ENCODE peak calls at places on chromosomes 6 and 20, in nine cellular contexts. Q is psoas muscle, Z is WTC11, L is astrocyte, T is kidney epithelial cell, B is bronchial epithelial cell, Y is GM12865, O is mesothelial cell of epicardium, K is heart left ventricle. H is an unnamed sample.
A peak's percentile ranks its signal among the peaks of the same experiment; 100 is the strongest.

GRCh38 chr6:158040051-158040803 is 58.6 kb downstream of the SYNJ2 start:
- DNase-seq in B (peak; percentile 96), T (peak; percentile 96), Y (peak; percentile 82), Z (no peak), Q (no peak), L (peak; percentile 100), O (no peak), K (no peak), H (no peak)

GRCh38 chr6:73942581-73942980 is 246.6 kb downstream of the CD109 start:
- DNase-seq in Y (peak; percentile 3), Q (no peak), Z (peak; percentile 34), K (no peak), O (no peak), B (peak; percentile 31), T (peak; percentile 10), L (peak; percentile 12), H (no peak)

GRCh38 chr6:1796706-1797529 is 187.2 kb downstream of the FOXC1 start:
- DNase-seq in K (no peak), T (no peak), Z (no peak), L (no peak), Q (no peak), Y (peak; percentile 75), B (no peak), O (no peak), H (no peak)

GRCh38 chr6:1477432-1478090 is 88.2 kb downstream of the FOXF2 start:
- DNase-seq in K (no peak), Q (no peak), Z (no peak), B (peak; percentile 83), Y (no peak), L (peak; percentile 85), O (no peak), T (no peak), H (no peak)

GRCh38 chr20:3233131-3233990 is 5.6 kb downstream of the SLC4A11 start:
- DNase-seq in L (no peak), Q (no peak), T (no peak), Y (no peak), O (no peak), K (no peak), Z (no peak), B (no peak), H (no peak)

GRCh38 chr6:129744201-129744879 is 34.4 kb upstream of the ARHGAP18 start:
- DNase-seq in T (peak; percentile 79), Q (no peak), L (peak; percentile 92), Y (peak; percentile 19), Z (no peak), O (no peak), K (no peak), B (peak; percentile 78), H (no peak)

GRCh38 chr6:163897669-163898068 is 483.2 kb downstream of the QKI start:
- DNase-seq in T (no peak), L (peak; percentile 24), O (no peak), Q (no peak), K (no peak), Z (no peak), Y (no peak), B (no peak), H (no peak)

GRCh38 chr20:33282991-33283555 is at the start of gene BPIFB1:
- DNase-seq in Q (no peak), T (no peak), K (no peak), Z (no peak), Y (no peak), O (no peak), B (no peak), L (no peak), H (no peak)

GRCh38 chr6:133093957-133094356 is 147.2 kb upstream of the EYA4 start:
- DNase-seq in Q (no peak), T (no peak), L (no peak), K (no peak), B (peak; percentile 20), Z (no peak), O (no peak), Y (no peak), H (no peak)

GRCh38 chr6:157221049-157221816 is 102.1 kb downstream of the TMEM242 start:
- DNase-seq in Y (peak; percentile 80), L (peak; percentile 39), T (no peak), Q (peak; percentile 83), B (peak; percentile 85), Z (peak; percentile 87), K (peak; percentile 92), O (peak; percentile 81), H (peak; percentile 78)

GRCh38 chr20:32013326-32013725 is 3.1 kb downstream of the CCM2L start:
- DNase-seq in Q (no peak), L (no peak), B (no peak), Y (no peak), K (no peak), O (no peak), Z (no peak), T (no peak), H (no peak)

GRCh38 chr20:1933465-1933870 is 38.3 kb downstream of the SIRPA start:
- DNase-seq in Q (peak; percentile 76), T (no peak), Y (no peak), O (no peak), Z (no peak), B (no peak), L (peak; percentile 48), K (no peak), H (peak; percentile 87)

GRCh38 chr6:167115054-167115453 is 7.8 kb upstream of the CCR6 start:
- DNase-seq in T (no peak), Z (peak; percentile 23), Y (no peak), K (no peak), Q (no peak), L (no peak), B (no peak), O (no peak), H (no peak)
- TF ChIP-seq CTCF in T (no peak), Z (no peak), Y (peak; percentile 21), K (no peak), Q (no peak), L (no peak), B (no peak), O (no peak), H (no peak)

GRCh38 chr20:63280929-63281545 is 8.4 kb downstream of the ARFGAP1 start:
- DNase-seq in T (no peak), L (no peak), O (no peak), B (no peak), Q (peak; percentile 8), Z (peak; percentile 67), K (no peak), Y (no peak), H (no peak)
- TF ChIP-seq CTCF in T (peak; percentile 52), L (no peak), O (no peak), B (peak; percentile 34), Q (no peak), Z (peak; percentile 39), K (no peak), Y (peak; percentile 22), H (no peak)

DNA sequence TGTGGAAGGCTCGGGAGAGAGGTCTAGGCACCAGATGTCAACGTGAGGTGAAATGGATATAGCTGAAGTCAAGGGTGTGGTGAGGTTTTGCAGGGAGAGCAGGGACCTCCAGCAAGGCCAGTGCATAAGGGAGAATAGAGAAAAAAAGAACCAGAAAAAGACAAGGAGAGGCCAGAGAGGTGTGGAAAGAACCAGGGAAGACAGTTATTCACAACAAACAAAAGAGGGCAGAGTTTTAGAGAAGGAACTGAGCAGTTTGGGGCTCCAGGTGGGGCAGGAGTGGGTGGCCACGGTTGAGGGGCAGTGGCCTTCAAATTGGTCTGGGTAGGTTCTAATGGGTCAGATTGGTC is 11.6 kb upstream of the NQO2 start:
- DNase-seq in Z (no peak), Q (no peak), B (no peak), O (no peak), Y (no peak), K (no peak), L (no peak), T (no peak), H (no peak)
- TF ChIP-seq CTCF in Z (no peak), Q (no peak), B (no peak), O (no peak), Y (no peak), K (no peak), L (no peak), T (no peak), H (no peak)

DNA sequence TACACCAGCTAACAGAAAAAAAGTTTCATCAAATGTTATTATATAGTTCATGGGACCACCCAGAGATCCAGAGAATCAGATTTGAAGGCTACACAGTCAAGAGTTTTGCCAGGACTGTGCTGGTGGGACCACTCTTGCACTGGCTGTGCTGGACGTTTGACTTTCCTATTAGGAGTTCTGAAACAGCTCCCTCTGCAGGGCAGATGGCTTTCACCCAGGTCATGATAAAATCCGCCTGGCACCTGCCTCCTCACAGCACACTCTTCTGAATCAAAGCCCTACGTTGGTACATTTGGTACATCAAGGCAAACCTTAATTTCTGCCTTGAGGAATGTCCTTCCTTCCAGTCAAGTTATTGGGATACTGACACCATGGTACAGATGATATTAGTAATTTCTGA is 302.1 kb downstream of the ZNF217 start:
- DNase-seq in Y (peak; percentile 16), Q (no peak), O (no peak), Z (peak; percentile 70), K (no peak), L (no peak), B (no peak), T (no peak), H (no peak)
- TF ChIP-seq CTCF in Y (peak; percentile 45), Q (no peak), O (no peak), Z (peak; percentile 40), K (no peak), L (no peak), B (no peak), T (peak; percentile 9), H (no peak)

GRCh38 chr20:62366370-62367135 is 559 bp downstream of the LAMA5 start:
- DNase-seq in O (no peak), Y (no peak), Q (peak; percentile 27), K (peak; percentile 75), B (no peak), Z (peak; percentile 87), L (no peak), T (no peak), H (no peak)
- TF ChIP-seq CTCF in O (no peak), Y (no peak), Q (no peak), K (no peak), B (no peak), Z (no peak), L (no peak), T (no peak), H (no peak)

GRCh38 chr6:87049779-87050178 is 45.1 kb downstream of the CGA start:
- DNase-seq in Y (no peak), L (no peak), Q (no peak), O (no peak), Z (no peak), B (no peak), T (no peak), K (no peak), H (no peak)

GRCh38 chr6:87059943-87060342 is 35.0 kb downstream of the CGA start:
- DNase-seq in T (no peak), Y (no peak), O (no peak), B (no peak), Q (no peak), L (no peak), K (no peak), Z (no peak), H (no peak)

GRCh38 chr6:87053312-87053711 is 41.6 kb downstream of the CGA start:
- DNase-seq in Z (no peak), Q (no peak), T (no peak), L (no peak), B (no peak), K (no peak), O (no peak), Y (no peak), H (no peak)

GRCh38 chr6:87054143-87054833 is 40.6 kb downstream of the CGA start:
- DNase-seq in T (no peak), O (no peak), Q (no peak), Z (no peak), Y (no peak), K (no peak), L (no peak), B (no peak), H (no peak)
- TF ChIP-seq CTCF in T (no peak), O (no peak), Q (no peak), Z (no peak), Y (no peak), K (no peak), L (no peak), B (no peak), H (no peak)